ENCODE peak calls at places on chromosomes 4 and X, in four cellular contexts. S is stimulated activated CD8-positive, alpha-beta memory T cell treated with anti-CD3 and anti-CD28 coated beads, Interleukin-4, amount 100 ng/mL, for 4 hours; R is MCF 10A; D is CD8-positive, alpha-beta T cell. B is an unnamed sample.

GRCh38 chr4:175953960-175954521 is 111.6 kb upstream of the WDR17 start:
- DNase-seq in S (no peak), D (no peak), R (peak), B (peak)

GRCh38 chrX:64218023-64218422 is 12.4 kb downstream of the ASB12 start:
- DNase-seq in D (no peak), S (no peak), R (no peak), B (no peak)

GRCh38 chr4:36255575-36255974 is 11.3 kb upstream of the ARAP2 start:
- DNase-seq in R (no peak), S (peak), D (peak), B (no peak)

GRCh38 chr4:40193018-40193571 is 3.7 kb upstream of the RHOH start:
- DNase-seq in R (no peak), D (no peak), S (no peak), B (no peak)

GRCh38 chrX:66402165-66402564 is 236.7 kb downstream of the EDA2R start:
- DNase-seq in S (no peak), R (no peak), D (no peak), B (no peak)

GRCh38 chrX:65009459-65009858 is 33.2 kb upstream of the ZC4H2 start:
- DNase-seq in R (no peak), D (no peak), S (no peak), B (no peak)

GRCh38 chr4:117560329-117560728 is 474.0 kb upstream of the NDST3 start:
- DNase-seq in S (no peak), D (no peak), R (peak), B (peak)

GRCh38 chr4:132642196-132642817 is 506.8 kb upstream of the PCDH10 start:
- DNase-seq in S (no peak), D (no peak), R (peak), B (peak)

GRCh38 chrX:143648705-143649104 is 12.8 kb upstream of the SLITRK4 start:
- DNase-seq in S (no peak), R (peak), D (no peak), B (peak)

GRCh38 chrX:2794336-2794735 is 34.4 kb upstream of the GYG2 start:
- DNase-seq in S (no peak), R (no peak), D (no peak), B (no peak)